ENCODE peak calls at places on chromosomes 11 and 22, in five cellular contexts. Q is HepG2, D is K562, O is HCT116, P is GM12878. W is an unnamed sample.

GRCh38 chr11:108890482-108891092 is 225.7 kb downstream of the DDX10 start:
- DNase-seq in Q (no peak), D (no peak), O (no peak), P (no peak), W (no peak)

GRCh38 chr11:65274734-65275682 is 13.2 kb downstream of the POLA2 start:
- DNase-seq in Q (peak; percentile 89), D (peak; percentile 72), O (peak; percentile 68), P (no peak), W (no peak)

GRCh38 chr11:122116591-122116990 is 576 bp upstream of the BLID start:
- DNase-seq in Q (no peak), D (no peak), O (no peak), P (no peak), W (no peak)

GRCh38 chr22:43293661-43294392 is 49.3 kb downstream of the SCUBE1 start:
- DNase-seq in Q (peak; percentile 90), D (peak; percentile 74), O (no peak), P (no peak), W (no peak)

GRCh38 chr11:85170184-85170583 is 457.0 kb downstream of the DLG2 start:
- DNase-seq in Q (no peak), D (no peak), O (peak; percentile 53), P (no peak), W (no peak)

GRCh38 chr11:69449320-69450063 is 32.0 kb upstream of the LINC01488 start:
- DNase-seq in Q (peak; percentile 61), D (peak; percentile 82), O (no peak), P (no peak), W (no peak)

GRCh38 chr22:28670691-28671261 is 8.9 kb downstream of the TTC28 start:
- DNase-seq in Q (no peak), D (no peak), O (no peak), P (no peak), W (no peak)

GRCh38 chr11:121035823-121036222 is 11.9 kb downstream of the TBCEL start:
- DNase-seq in Q (no peak), D (no peak), O (no peak), P (peak; percentile 28), W (no peak)

GRCh38 chr22:44736581-44737413 is 15.6 kb upstream of the ARHGAP8 start:
- DNase-seq in Q (no peak), D (no peak), O (no peak), P (no peak), W (no peak)
- TF ChIP-seq SIN3A in Q (no peak), D (no peak), O (no peak), P (no peak), W (no peak)

DNA sequence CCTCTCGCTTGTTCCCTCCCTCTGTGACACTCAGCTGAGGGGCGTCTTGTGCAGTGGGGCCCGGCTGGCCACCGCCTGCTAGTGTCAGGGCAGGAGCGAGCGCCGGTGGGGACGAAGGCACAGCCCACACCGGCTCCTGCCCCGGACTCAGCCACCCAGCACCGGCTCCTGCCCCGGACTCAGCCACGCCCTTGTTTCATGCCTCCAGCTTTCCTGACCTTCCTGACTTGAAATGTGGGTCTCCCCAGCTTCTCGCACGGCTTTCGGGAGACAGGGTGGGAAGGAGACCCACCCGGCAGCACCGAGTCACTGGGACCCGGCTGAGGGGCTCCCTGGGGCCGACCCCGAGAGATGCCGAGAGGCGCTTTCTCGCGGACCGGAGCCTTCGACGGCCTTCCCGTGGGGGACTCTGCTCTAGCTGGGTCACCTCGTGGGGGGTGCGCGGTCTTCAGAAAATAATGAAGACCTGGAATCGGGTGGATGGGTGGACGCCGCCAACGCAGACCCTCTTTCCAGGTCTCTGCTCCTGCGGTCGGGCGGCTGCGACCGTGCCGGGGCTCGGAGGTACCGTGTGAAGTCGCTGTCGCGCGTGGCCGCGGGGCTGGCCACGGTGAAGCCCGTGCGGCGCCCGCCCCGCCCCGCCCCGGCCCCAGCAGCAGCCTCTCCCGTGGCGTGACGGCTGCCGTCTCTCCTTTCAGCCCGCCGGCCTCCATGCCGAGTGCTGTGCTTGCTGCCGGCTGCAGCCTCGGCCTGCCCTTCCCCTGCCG is 10.2 kb downstream of the GLB1L2 start:
- DNase-seq in Q (no peak), D (no peak), O (no peak), P (no peak), W (no peak)
- TF ChIP-seq SIN3A in Q (no peak), D (no peak), O (no peak), P (no peak), W (no peak)

GRCh38 chr11:128627666-128628342 is 40.4 kb upstream of the ETS1 start:
- DNase-seq in Q (no peak), D (no peak), O (no peak), P (no peak), W (no peak)
- TF ChIP-seq SIN3A in Q (no peak), D (no peak), O (no peak), P (no peak), W (no peak)

GRCh38 chr11:61756147-61756451 is 3.7 kb downstream of the MYRF start:
- DNase-seq in Q (no peak), D (no peak), O (no peak), P (no peak), W (no peak)

GRCh38 chr11:61754534-61755482 is 2.4 kb downstream of the MYRF start:
- DNase-seq in Q (no peak), D (peak; percentile 77), O (no peak), P (no peak), W (no peak)

GRCh38 chr11:61753672-61754071 is 1.2 kb downstream of the MYRF start:
- DNase-seq in Q (no peak), D (no peak), O (no peak), P (no peak), W (no peak)

GRCh38 chr11:61757213-61757862 is 4.9 kb downstream of the MYRF start:
- DNase-seq in Q (no peak), D (no peak), O (no peak), P (no peak), W (no peak)

DNA sequence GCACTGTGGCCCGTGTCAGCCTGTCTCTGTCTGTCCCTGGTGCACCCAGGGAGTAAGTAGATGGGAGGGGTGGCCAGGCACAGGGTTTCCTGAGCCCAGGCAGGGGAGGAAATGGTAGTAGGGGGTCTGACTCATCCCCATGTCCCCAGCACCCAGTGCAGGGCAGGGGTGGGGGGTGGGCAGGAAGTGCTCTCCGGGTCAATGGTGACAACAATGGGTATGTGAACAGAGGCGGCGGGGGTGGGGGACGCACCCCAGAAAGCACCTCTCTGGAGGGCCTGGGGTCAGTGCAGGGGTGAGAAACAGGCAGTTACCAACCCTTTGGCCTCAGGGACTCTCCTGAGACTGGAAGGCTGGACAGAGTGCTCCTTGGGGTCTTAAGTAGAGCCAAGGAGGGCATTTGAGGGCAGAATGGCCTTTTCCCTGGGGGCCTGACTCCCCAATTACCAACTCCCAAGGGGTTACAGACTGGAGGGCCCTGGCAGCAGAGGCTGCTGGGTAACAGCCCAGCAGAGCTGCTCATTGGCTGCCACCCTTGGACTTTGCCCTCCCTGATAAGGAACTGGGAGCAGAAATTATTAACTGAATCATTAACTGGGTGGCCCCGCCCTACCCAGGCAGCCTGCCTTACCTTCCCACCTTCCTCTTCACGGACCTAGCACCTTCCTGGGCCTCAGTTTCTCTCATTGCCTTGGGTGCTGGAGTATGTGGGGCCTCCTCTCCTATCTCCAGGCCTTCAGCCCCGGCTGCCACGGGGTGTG is 4.2 kb downstream of the MYRF start:
- DNase-seq in Q (peak; percentile 94), D (peak; percentile 74), O (peak; percentile 56), P (peak; percentile 73), W (no peak)
- TF ChIP-seq SIN3A in Q (no peak), D (no peak), O (no peak), P (no peak), W (no peak)

GRCh38 chr11:30511408-30511807 is 74.7 kb downstream of the MPPED2 start:
- DNase-seq in Q (no peak), D (no peak), O (no peak), P (no peak), W (no peak)

GRCh38 chr11:30513087-30513486 is 73.1 kb downstream of the MPPED2 start:
- DNase-seq in Q (no peak), D (no peak), O (no peak), P (no peak), W (no peak)

GRCh38 chr11:30505603-30506002 is 80.5 kb downstream of the MPPED2 start:
- DNase-seq in Q (no peak), D (no peak), O (no peak), P (no peak), W (no peak)

GRCh38 chr11:30508594-30508993 is 77.6 kb downstream of the MPPED2 start:
- DNase-seq in Q (no peak), D (no peak), O (no peak), P (no peak), W (no peak)

GRCh38 chr11:30510750-30511149 is 75.4 kb downstream of the MPPED2 start:
- DNase-seq in Q (no peak), D (no peak), O (no peak), P (no peak), W (no peak)
- TF ChIP-seq SIN3A in Q (no peak), D (no peak), O (no peak), P (no peak), W (no peak)

GRCh38 chr11:35077709-35078695 is 61.0 kb upstream of the CD44 start:
- DNase-seq in Q (no peak), D (no peak), O (peak; percentile 42), P (peak; percentile 88), W (peak; percentile 71)
- TF ChIP-seq SIN3A in Q (no peak), D (no peak), O (no peak), P (no peak), W (no peak)

GRCh38 chr22:39382410-39382809 is 17.2 kb upstream of the TAB1 start:
- DNase-seq in Q (no peak), D (no peak), O (no peak), P (peak; percentile 62), W (no peak)
- TF ChIP-seq SIN3A in Q (no peak), D (no peak), O (no peak), P (no peak), W (no peak)

W was measured in Panc1.